ENCODE peak calls at places on chromosomes 7 and 10, in five cellular contexts. One of them, this sample, is unnamed.

GRCh38 chr10:16832351-16833080 is 15.3 kb upstream of the RSU1 start:
- DNase-seq in activated CD8-positive, alpha-beta T cell treated with anti-CD3 and anti-CD28 coated beads for 36 hours: no peak
- DNase-seq in uterus: peak
- DNase-seq in HFFc6: peak
- DNase-seq in left ventricle myocardium inferior: no peak
- DNase-seq in this sample: no peak

GRCh38 chr7:122166708-122167107 is 22.7 kb upstream of the AASS start:
- DNase-seq in HFFc6: peak
- DNase-seq in activated CD8-positive, alpha-beta T cell treated with anti-CD3 and anti-CD28 coated beads for 36 hours: no peak
- DNase-seq in left ventricle myocardium inferior: no peak
- DNase-seq in uterus: no peak
- DNase-seq in this sample: no peak

GRCh38 chr7:119963654-119964053 is 309.3 kb upstream of the KCND2 start:
- DNase-seq in uterus: no peak
- DNase-seq in left ventricle myocardium inferior: no peak
- DNase-seq in activated CD8-positive, alpha-beta T cell treated with anti-CD3 and anti-CD28 coated beads for 36 hours: no peak
- DNase-seq in HFFc6: no peak
- DNase-seq in this sample: no peak

GRCh38 chr7:123351027-123351426 is 151.3 kb upstream of the SLC13A1 start:
- DNase-seq in left ventricle myocardium inferior: no peak
- DNase-seq in uterus: no peak
- DNase-seq in activated CD8-positive, alpha-beta T cell treated with anti-CD3 and anti-CD28 coated beads for 36 hours: no peak
- DNase-seq in HFFc6: no peak
- DNase-seq in this sample: no peak

GRCh38 chr10:86443069-86443468 is 76.5 kb upstream of the GRID1 start:
- DNase-seq in uterus: no peak
- DNase-seq in left ventricle myocardium inferior: no peak
- DNase-seq in HFFc6: no peak
- DNase-seq in activated CD8-positive, alpha-beta T cell treated with anti-CD3 and anti-CD28 coated beads for 36 hours: no peak
- DNase-seq in this sample: no peak

GRCh38 chr10:56346845-56347415 is 14.1 kb downstream of the ZWINT start:
- DNase-seq in uterus: no peak
- DNase-seq in activated CD8-positive, alpha-beta T cell treated with anti-CD3 and anti-CD28 coated beads for 36 hours: no peak
- DNase-seq in HFFc6: no peak
- DNase-seq in left ventricle myocardium inferior: no peak
- DNase-seq in this sample: no peak

GRCh38 chr10:1638889-1639418 is 98.4 kb downstream of the ADARB2 start:
- DNase-seq in HFFc6: no peak
- DNase-seq in uterus: no peak
- DNase-seq in activated CD8-positive, alpha-beta T cell treated with anti-CD3 and anti-CD28 coated beads for 36 hours: no peak
- DNase-seq in left ventricle myocardium inferior: no peak
- DNase-seq in this sample: no peak

GRCh38 chr7:68868975-68869374 is 729.3 kb upstream of the AUTS2 start:
- DNase-seq in HFFc6: no peak
- DNase-seq in activated CD8-positive, alpha-beta T cell treated with anti-CD3 and anti-CD28 coated beads for 36 hours: no peak
- DNase-seq in left ventricle myocardium inferior: no peak
- DNase-seq in uterus: no peak
- DNase-seq in this sample: no peak

GRCh38 chr10:77576007-77576367 is 61.6 kb downstream of the KCNMA1 start:
- DNase-seq in activated CD8-positive, alpha-beta T cell treated with anti-CD3 and anti-CD28 coated beads for 36 hours: no peak
- DNase-seq in uterus: no peak
- DNase-seq in left ventricle myocardium inferior: no peak
- DNase-seq in HFFc6: no peak
- DNase-seq in this sample: no peak

GRCh38 chr7:4052126-4052525 is 630.0 kb upstream of the FOXK1 start:
- DNase-seq in activated CD8-positive, alpha-beta T cell treated with anti-CD3 and anti-CD28 coated beads for 36 hours: no peak
- DNase-seq in uterus: no peak
- DNase-seq in left ventricle myocardium inferior: no peak
- DNase-seq in HFFc6: no peak
- DNase-seq in this sample: no peak

GRCh38 chr7:3105856-3106255 is 62.2 kb upstream of the CARD11 start:
- DNase-seq in left ventricle myocardium inferior: no peak
- DNase-seq in activated CD8-positive, alpha-beta T cell treated with anti-CD3 and anti-CD28 coated beads for 36 hours: no peak
- DNase-seq in uterus: no peak
- DNase-seq in HFFc6: no peak
- DNase-seq in this sample: no peak

GRCh38 chr7:99827040-99827778 is 604 bp upstream of the CYP3A43 start:
- DNase-seq in uterus: no peak
- DNase-seq in HFFc6: no peak
- DNase-seq in activated CD8-positive, alpha-beta T cell treated with anti-CD3 and anti-CD28 coated beads for 36 hours: no peak
- DNase-seq in left ventricle myocardium inferior: no peak
- DNase-seq in this sample: no peak

GRCh38 chr10:58189269-58189668 is 78.4 kb downstream of the IPMK start:
- DNase-seq in activated CD8-positive, alpha-beta T cell treated with anti-CD3 and anti-CD28 coated beads for 36 hours: no peak
- DNase-seq in HFFc6: no peak
- DNase-seq in left ventricle myocardium inferior: no peak
- DNase-seq in uterus: no peak
- DNase-seq in this sample: no peak

GRCh38 chr7:16347461-16348192 is 73.7 kb downstream of the CRPPA start:
- DNase-seq in left ventricle myocardium inferior: no peak
- DNase-seq in uterus: no peak
- DNase-seq in activated CD8-positive, alpha-beta T cell treated with anti-CD3 and anti-CD28 coated beads for 36 hours: no peak
- DNase-seq in HFFc6: peak
- DNase-seq in this sample: no peak

GRCh38 chr10:73796766-73797165 is 11.4 kb downstream of the ZSWIM8 start:
- DNase-seq in left ventricle myocardium inferior: no peak
- DNase-seq in activated CD8-positive, alpha-beta T cell treated with anti-CD3 and anti-CD28 coated beads for 36 hours: no peak
- DNase-seq in HFFc6: no peak
- DNase-seq in uterus: no peak
- DNase-seq in this sample: no peak

GRCh38 chr7:12524794-12525386 is 45.6 kb upstream of the SCIN start:
- DNase-seq in left ventricle myocardium inferior: no peak
- DNase-seq in activated CD8-positive, alpha-beta T cell treated with anti-CD3 and anti-CD28 coated beads for 36 hours: no peak
- DNase-seq in HFFc6: peak
- DNase-seq in uterus: no peak
- DNase-seq in this sample: peak

GRCh38 chr7:140670343-140670935 is 2.3 kb upstream of the ADCK2 start:
- DNase-seq in activated CD8-positive, alpha-beta T cell treated with anti-CD3 and anti-CD28 coated beads for 36 hours: no peak
- DNase-seq in uterus: no peak
- DNase-seq in left ventricle myocardium inferior: no peak
- DNase-seq in HFFc6: no peak
- DNase-seq in this sample: no peak

GRCh38 chr10:33178026-33178755 is 156.3 kb downstream of the NRP1 start:
- DNase-seq in uterus: no peak
- DNase-seq in HFFc6: no peak
- DNase-seq in left ventricle myocardium inferior: no peak
- DNase-seq in activated CD8-positive, alpha-beta T cell treated with anti-CD3 and anti-CD28 coated beads for 36 hours: no peak
- DNase-seq in this sample: no peak

GRCh38 chr10:131202964-131203363 is 108.6 kb downstream of the TCERG1L start:
- DNase-seq in left ventricle myocardium inferior: no peak
- DNase-seq in uterus: peak
- DNase-seq in HFFc6: no peak
- DNase-seq in activated CD8-positive, alpha-beta T cell treated with anti-CD3 and anti-CD28 coated beads for 36 hours: no peak
- DNase-seq in this sample: no peak

GRCh38 chr10:88952647-88953111 is at the start of gene ACTA2:
- DNase-seq in left ventricle myocardium inferior: peak
- DNase-seq in HFFc6: peak
- DNase-seq in activated CD8-positive, alpha-beta T cell treated with anti-CD3 and anti-CD28 coated beads for 36 hours: no peak
- DNase-seq in uterus: peak
- DNase-seq in this sample: no peak

GRCh38 chr10:112360308-112361270 is 13.3 kb upstream of the ACSL5 start:
- DNase-seq in left ventricle myocardium inferior: peak
- DNase-seq in activated CD8-positive, alpha-beta T cell treated with anti-CD3 and anti-CD28 coated beads for 36 hours: no peak
- DNase-seq in uterus: peak
- DNase-seq in HFFc6: peak
- DNase-seq in this sample: no peak

GRCh38 chr10:50358925-50359687 is 107.8 kb upstream of the ASAH2 start:
- DNase-seq in left ventricle myocardium inferior: no peak
- DNase-seq in HFFc6: no peak
- DNase-seq in activated CD8-positive, alpha-beta T cell treated with anti-CD3 and anti-CD28 coated beads for 36 hours: no peak
- DNase-seq in uterus: no peak
- DNase-seq in this sample: no peak

GRCh38 chr7:101754432-101755159 is 62.8 kb upstream of the CUX1 start:
- DNase-seq in uterus: peak
- DNase-seq in activated CD8-positive, alpha-beta T cell treated with anti-CD3 and anti-CD28 coated beads for 36 hours: no peak
- DNase-seq in left ventricle myocardium inferior: no peak
- DNase-seq in HFFc6: peak
- DNase-seq in this sample: no peak

GRCh38 chr10:59688921-59689351 is 20.7 kb downstream of the SLC16A9 start:
- DNase-seq in left ventricle myocardium inferior: no peak
- DNase-seq in uterus: no peak
- DNase-seq in HFFc6: no peak
- DNase-seq in activated CD8-positive, alpha-beta T cell treated with anti-CD3 and anti-CD28 coated beads for 36 hours: no peak
- DNase-seq in this sample: no peak

GRCh38 chr7:80910228-80910627 is 8.6 kb downstream of the SEMA3C start:
- DNase-seq in HFFc6: no peak
- DNase-seq in uterus: no peak
- DNase-seq in left ventricle myocardium inferior: no peak
- DNase-seq in activated CD8-positive, alpha-beta T cell treated with anti-CD3 and anti-CD28 coated beads for 36 hours: no peak
- DNase-seq in this sample: no peak

GRCh38 chr10:89295597-89295996 is 6.2 kb upstream of the IFIT2 start:
- DNase-seq in activated CD8-positive, alpha-beta T cell treated with anti-CD3 and anti-CD28 coated beads for 36 hours: no peak
- DNase-seq in HFFc6: peak
- DNase-seq in left ventricle myocardium inferior: no peak
- DNase-seq in uterus: no peak
- DNase-seq in this sample: no peak

GRCh38 chr7:107643938-107644703 is 16.5 kb upstream of the SLC26A4 start:
- DNase-seq in uterus: peak
- DNase-seq in HFFc6: no peak
- DNase-seq in activated CD8-positive, alpha-beta T cell treated with anti-CD3 and anti-CD28 coated beads for 36 hours: no peak
- DNase-seq in left ventricle myocardium inferior: no peak
- DNase-seq in this sample: no peak

GRCh38 chr10:47299989-47300931 is at the start of gene GDF10:
- DNase-seq in activated CD8-positive, alpha-beta T cell treated with anti-CD3 and anti-CD28 coated beads for 36 hours: peak
- DNase-seq in HFFc6: no peak
- DNase-seq in uterus: no peak
- DNase-seq in left ventricle myocardium inferior: no peak
- DNase-seq in this sample: no peak
- TF ChIP-seq CTCF in activated CD8-positive, alpha-beta T cell treated with anti-CD3 and anti-CD28 coated beads for 36 hours: no peak
- TF ChIP-seq CTCF in HFFc6: peak
- TF ChIP-seq CTCF in uterus: no peak
- TF ChIP-seq CTCF in left ventricle myocardium inferior: peak
- TF ChIP-seq CTCF in this sample: no peak

GRCh38 chr10:101053516-101053915 is 8.3 kb upstream of the KAZALD1 start:
- DNase-seq in left ventricle myocardium inferior: no peak
- DNase-seq in uterus: no peak
- DNase-seq in HFFc6: peak
- DNase-seq in activated CD8-positive, alpha-beta T cell treated with anti-CD3 and anti-CD28 coated beads for 36 hours: no peak
- DNase-seq in this sample: no peak

GRCh38 chr10:101056365-101057151 is 5.2 kb upstream of the KAZALD1 start:
- DNase-seq in activated CD8-positive, alpha-beta T cell treated with anti-CD3 and anti-CD28 coated beads for 36 hours: no peak
- DNase-seq in uterus: no peak
- DNase-seq in left ventricle myocardium inferior: no peak
- DNase-seq in HFFc6: no peak
- DNase-seq in this sample: no peak

GRCh38 chr10:101052285-101052684 is 9.5 kb upstream of the KAZALD1 start:
- DNase-seq in uterus: no peak
- DNase-seq in activated CD8-positive, alpha-beta T cell treated with anti-CD3 and anti-CD28 coated beads for 36 hours: no peak
- DNase-seq in left ventricle myocardium inferior: no peak
- DNase-seq in HFFc6: peak
- DNase-seq in this sample: no peak

GRCh38 chr10:101054351-101054750 is 7.4 kb upstream of the KAZALD1 start:
- DNase-seq in HFFc6: no peak
- DNase-seq in uterus: no peak
- DNase-seq in left ventricle myocardium inferior: no peak
- DNase-seq in activated CD8-positive, alpha-beta T cell treated with anti-CD3 and anti-CD28 coated beads for 36 hours: no peak
- DNase-seq in this sample: no peak

GRCh38 chr10:101055416-101055815 is 6.4 kb upstream of the KAZALD1 start:
- DNase-seq in activated CD8-positive, alpha-beta T cell treated with anti-CD3 and anti-CD28 coated beads for 36 hours: no peak
- DNase-seq in uterus: no peak
- DNase-seq in left ventricle myocardium inferior: no peak
- DNase-seq in HFFc6: no peak
- DNase-seq in this sample: no peak
- TF ChIP-seq CTCF in activated CD8-positive, alpha-beta T cell treated with anti-CD3 and anti-CD28 coated beads for 36 hours: no peak
- TF ChIP-seq CTCF in uterus: no peak
- TF ChIP-seq CTCF in left ventricle myocardium inferior: no peak
- TF ChIP-seq CTCF in HFFc6: peak
- TF ChIP-seq CTCF in this sample: peak

DNA sequence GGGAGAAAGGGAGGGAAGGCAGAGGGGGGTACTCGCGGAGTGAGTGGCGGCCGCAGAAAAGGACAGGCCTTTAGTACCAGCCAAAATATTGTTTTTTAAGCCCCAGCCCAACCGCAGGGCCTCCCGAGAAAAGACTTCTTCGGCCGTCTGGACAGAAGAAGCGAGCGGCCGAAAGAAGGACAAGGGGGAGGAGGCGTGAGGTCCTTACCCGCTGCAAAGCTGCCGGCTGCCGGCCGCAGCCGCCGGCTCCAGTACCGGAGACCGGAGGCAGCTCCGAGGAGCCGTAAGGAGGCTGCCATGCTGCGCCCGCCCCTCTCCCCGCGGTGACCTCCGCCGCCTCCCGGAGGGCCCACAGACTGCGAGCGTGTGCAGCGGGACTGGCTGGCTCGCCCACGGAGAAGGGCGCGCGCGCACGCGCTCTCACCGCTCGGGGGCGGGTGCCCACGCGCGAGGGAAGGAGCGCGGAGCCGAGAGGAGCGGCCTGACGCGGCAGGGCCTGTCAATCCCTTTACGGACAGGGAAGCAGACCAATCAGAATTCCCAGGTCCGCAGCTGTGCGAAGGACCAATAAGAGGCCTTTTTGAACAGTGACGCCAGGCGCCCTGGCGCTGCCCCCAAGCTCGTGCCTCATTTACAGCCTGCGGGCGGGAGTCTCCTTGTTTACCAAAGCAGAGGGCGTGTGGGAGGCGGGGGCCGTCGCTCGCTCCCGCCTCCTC is at the start of gene HIBADH:
- DNase-seq in uterus: peak
- DNase-seq in HFFc6: peak
- DNase-seq in left ventricle myocardium inferior: peak
- DNase-seq in activated CD8-positive, alpha-beta T cell treated with anti-CD3 and anti-CD28 coated beads for 36 hours: peak
- DNase-seq in this sample: peak
- TF ChIP-seq CTCF in uterus: peak
- TF ChIP-seq CTCF in HFFc6: peak
- TF ChIP-seq CTCF in left ventricle myocardium inferior: peak
- TF ChIP-seq CTCF in activated CD8-positive, alpha-beta T cell treated with anti-CD3 and anti-CD28 coated beads for 36 hours: no peak
- TF ChIP-seq CTCF in this sample: no peak

GRCh38 chr7:75820688-75821087 is 7.1 kb upstream of the CCL24 start:
- DNase-seq in activated CD8-positive, alpha-beta T cell treated with anti-CD3 and anti-CD28 coated beads for 36 hours: no peak
- DNase-seq in HFFc6: no peak
- DNase-seq in left ventricle myocardium inferior: no peak
- DNase-seq in uterus: no peak
- DNase-seq in this sample: no peak

GRCh38 chr7:75817112-75817511 is 3.5 kb upstream of the CCL24 start:
- DNase-seq in activated CD8-positive, alpha-beta T cell treated with anti-CD3 and anti-CD28 coated beads for 36 hours: no peak
- DNase-seq in uterus: no peak
- DNase-seq in HFFc6: no peak
- DNase-seq in left ventricle myocardium inferior: no peak
- DNase-seq in this sample: no peak

GRCh38 chr7:75819711-75820110 is 6.1 kb upstream of the CCL24 start:
- DNase-seq in uterus: no peak
- DNase-seq in activated CD8-positive, alpha-beta T cell treated with anti-CD3 and anti-CD28 coated beads for 36 hours: no peak
- DNase-seq in HFFc6: no peak
- DNase-seq in left ventricle myocardium inferior: no peak
- DNase-seq in this sample: no peak

GRCh38 chr7:75815381-75816046 is 1.9 kb upstream of the CCL24 start:
- DNase-seq in uterus: no peak
- DNase-seq in HFFc6: no peak
- DNase-seq in activated CD8-positive, alpha-beta T cell treated with anti-CD3 and anti-CD28 coated beads for 36 hours: no peak
- DNase-seq in left ventricle myocardium inferior: no peak
- DNase-seq in this sample: no peak

DNA sequence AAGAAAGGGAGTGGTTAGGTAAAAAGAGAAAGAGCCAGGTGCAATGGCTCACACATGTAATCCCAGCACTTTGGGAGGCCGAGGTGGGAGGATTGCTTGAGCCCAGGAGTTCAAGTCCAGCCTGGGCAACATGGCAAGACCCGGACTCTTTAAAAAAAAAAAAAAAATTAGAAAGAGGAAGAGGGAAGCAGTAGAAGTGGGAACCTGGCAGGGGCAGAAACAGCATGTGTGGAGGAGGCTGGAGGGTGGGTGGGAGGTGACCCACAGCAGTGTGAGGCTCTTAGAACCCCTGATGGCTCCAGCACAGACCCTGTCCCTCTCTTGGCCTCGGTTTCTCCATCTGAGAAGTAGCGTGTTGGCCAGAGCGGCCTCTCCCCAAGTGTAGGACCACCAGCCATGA is 4.9 kb upstream of the CCL24 start:
- DNase-seq in HFFc6: no peak
- DNase-seq in left ventricle myocardium inferior: no peak
- DNase-seq in uterus: no peak
- DNase-seq in activated CD8-positive, alpha-beta T cell treated with anti-CD3 and anti-CD28 coated beads for 36 hours: no peak
- DNase-seq in this sample: no peak
- TF ChIP-seq CTCF in HFFc6: no peak
- TF ChIP-seq CTCF in left ventricle myocardium inferior: no peak
- TF ChIP-seq CTCF in uterus: no peak
- TF ChIP-seq CTCF in activated CD8-positive, alpha-beta T cell treated with anti-CD3 and anti-CD28 coated beads for 36 hours: no peak
- TF ChIP-seq CTCF in this sample: no peak